ENCODE peak calls at places on chromosomes 13 and 19, in five cellular contexts. B is AG09319, U is H9, W is heart right ventricle, D is colonic mucosa. L is an unnamed sample.

GRCh38 chr19:7811989-7812388 is 18.0 kb upstream of the EVI5L start:
- DNase-seq in U (no peak), D (no peak), B (no peak), W (no peak), L (no peak)

GRCh38 chr19:47680858-47681332 is 32.3 kb upstream of the EHD2 start:
- DNase-seq in D (no peak), U (no peak), B (no peak), W (no peak), L (no peak)

GRCh38 chr13:82833928-82834327 is 1048.3 kb downstream of the SLITRK1 start:
- DNase-seq in D (no peak), U (no peak), W (no peak), B (no peak), L (no peak)

GRCh38 chr19:4390862-4391693 is 9.3 kb downstream of the SH3GL1 start:
- DNase-seq in U (no peak), B (no peak), W (no peak), D (no peak), L (no peak)

GRCh38 chr13:33276581-33276980 is 9.0 kb downstream of the STARD13 start:
- DNase-seq in U (no peak), W (no peak), B (no peak), D (no peak), L (no peak)

GRCh38 chr13:41780736-41781708 is 179.9 kb downstream of the VWA8 start:
- DNase-seq in D (no peak), B (peak; percentile 55), W (no peak), U (no peak), L (no peak)

GRCh38 chr19:45114116-45114515 is 21.1 kb downstream of the PPP1R37 start:
- DNase-seq in D (no peak), W (no peak), B (no peak), U (no peak), L (no peak)

GRCh38 chr13:26220575-26220974 is 1.5 kb downstream of the RNF6 start:
- DNase-seq in B (no peak), U (no peak), W (no peak), D (no peak), L (no peak)

GRCh38 chr13:52980695-52981094 is 47.9 kb upstream of the OLFM4 start:
- DNase-seq in B (no peak), U (no peak), W (no peak), D (no peak), L (no peak)

GRCh38 chr19:34644991-34645461 is 31.9 kb downstream of the SCGB2B2 start:
- DNase-seq in W (no peak), U (no peak), B (no peak), D (no peak), L (no peak)

GRCh38 chr19:35115538-35115951 is at the start of gene FXYD3:
- DNase-seq in U (no peak), W (no peak), D (peak; percentile 88), B (no peak), L (no peak)

GRCh38 chr19:12872941-12873890 is 8.0 kb downstream of the DNASE2 start:
- DNase-seq in U (peak; percentile 84), D (peak; percentile 79), W (no peak), B (no peak), L (no peak)

GRCh38 chr19:4633140-4633967 is 6.0 kb upstream of the TNFAIP8L1 start:
- DNase-seq in U (peak; percentile 88), B (no peak), W (peak; percentile 61), D (peak; percentile 69), L (no peak)

GRCh38 chr13:109497917-109498316 is 288.5 kb downstream of the IRS2 start:
- DNase-seq in W (no peak), U (no peak), B (no peak), D (no peak), L (no peak)

GRCh38 chr19:35306473-35307246 is 14.7 kb downstream of the MAG start:
- DNase-seq in W (no peak), D (no peak), B (no peak), U (peak; percentile 66), L (no peak)

GRCh38 chr13:112972867-112973576 is 4.0 kb downstream of the MCF2L start:
- DNase-seq in W (no peak), B (no peak), U (no peak), D (no peak), L (no peak)

GRCh38 chr19:35856001-35856400 is 710 bp upstream of the KIRREL2 start:
- DNase-seq in D (no peak), U (peak; percentile 54), W (no peak), B (no peak), L (no peak)

GRCh38 chr13:57137631-57138030 is 3.1 kb upstream of the PRR20A start:
- DNase-seq in D (no peak), U (no peak), B (no peak), W (no peak), L (no peak)

GRCh38 chr13:37495046-37495445 is 103.5 kb downstream of the POSTN start:
- DNase-seq in D (no peak), U (no peak), B (no peak), W (no peak), L (no peak)

GRCh38 chr13:113322890-113323651 is 26.0 kb downstream of the LAMP1 start:
- DNase-seq in B (no peak), W (no peak), U (no peak), D (no peak), L (no peak)

GRCh38 chr13:32537580-32538233 is 888 bp downstream of the N4BP2L2 start:
- DNase-seq in W (peak; percentile 37), D (peak; percentile 42), B (no peak), U (peak; percentile 29), L (no peak)

GRCh38 chr19:11324079-11324661 is 15.3 kb downstream of the RAB3D start:
- DNase-seq in U (no peak), B (peak; percentile 94), W (peak; percentile 63), D (peak; percentile 88), L (peak; percentile 71)

GRCh38 chr13:40063278-40063698 is 407.8 kb downstream of the COG6 start:
- DNase-seq in U (no peak), W (no peak), D (no peak), B (no peak), L (no peak)

GRCh38 chr19:11479470-11480080 is 1.3 kb downstream of the ELAVL3 start:
- DNase-seq in D (peak; percentile 66), U (peak; percentile 92), B (no peak), W (peak; percentile 38), L (no peak)

GRCh38 chr13:114142640-114143490 is 10.4 kb upstream of the RASA3 start:
- DNase-seq in B (no peak), U (no peak), D (peak; percentile 69), W (no peak), L (no peak)

GRCh38 chr19:18093439-18094161 is 4.0 kb upstream of the MAST3 start:
- DNase-seq in W (no peak), D (no peak), U (peak; percentile 65), B (no peak), L (no peak)

GRCh38 chr19:17357724-17358123 is 19.4 kb downstream of the PLVAP start:
- DNase-seq in U (no peak), B (no peak), D (no peak), W (no peak), L (no peak)

GRCh38 chr19:18290250-18291018 is 9.0 kb upstream of the JUND start:
- DNase-seq in D (no peak), U (no peak), B (no peak), W (no peak), L (no peak)

DNA sequence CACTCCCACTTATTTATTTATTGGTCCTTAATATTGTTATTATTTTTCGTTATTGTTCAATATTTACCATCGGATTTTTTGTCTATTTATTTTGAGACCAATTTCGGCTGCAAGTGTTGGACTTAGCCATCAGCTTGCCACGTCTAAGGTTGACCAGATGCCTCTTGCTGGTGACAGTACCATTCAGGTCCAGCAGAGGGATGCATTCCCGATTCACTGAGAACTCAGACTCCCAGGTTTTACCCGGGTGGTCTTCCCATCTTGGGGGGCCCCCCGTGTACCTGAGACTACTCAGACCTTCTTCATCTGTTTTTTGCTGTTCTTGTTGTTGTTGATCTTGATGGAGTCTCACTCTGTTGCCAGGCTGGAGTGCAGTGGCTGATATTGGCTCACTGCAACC is 1435.2 kb downstream of the UQCRFS1 start:
- DNase-seq in B (no peak), D (no peak), U (peak; percentile 24), W (no peak), L (peak; percentile 25)
- TF ChIP-seq CTCF in B (no peak), D (no peak), U (peak; percentile 46), W (no peak), L (peak; percentile 55)

DNA sequence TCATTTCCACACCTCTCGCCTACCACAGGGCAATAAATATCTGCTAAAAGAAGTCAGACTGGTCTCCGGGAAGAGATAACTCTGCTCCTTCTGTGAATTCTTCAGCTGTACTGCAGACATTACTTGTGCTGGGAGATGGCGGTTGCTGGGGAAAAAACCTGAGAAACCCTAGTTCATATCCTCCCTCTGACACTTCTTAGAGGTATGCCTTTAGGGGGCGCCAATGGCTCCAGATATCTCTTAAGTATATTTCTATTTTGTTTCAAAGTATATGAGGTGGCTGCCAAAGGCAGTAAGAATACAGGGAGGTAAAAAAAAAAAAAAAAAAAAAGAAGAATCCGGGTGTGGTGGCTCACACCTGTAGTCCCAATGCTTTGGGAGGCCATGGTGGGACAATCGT is 175.2 kb downstream of the PAN3 start:
- DNase-seq in W (no peak), D (no peak), U (no peak), B (no peak), L (no peak)
- TF ChIP-seq CTCF in W (peak; percentile 22), D (no peak), U (peak; percentile 66), B (peak; percentile 40), L (peak; percentile 47)

GRCh38 chr13:87255394-87255793 is 415.8 kb upstream of the SLITRK5 start:
- DNase-seq in D (no peak), U (no peak), B (no peak), W (no peak), L (no peak)

DNA sequence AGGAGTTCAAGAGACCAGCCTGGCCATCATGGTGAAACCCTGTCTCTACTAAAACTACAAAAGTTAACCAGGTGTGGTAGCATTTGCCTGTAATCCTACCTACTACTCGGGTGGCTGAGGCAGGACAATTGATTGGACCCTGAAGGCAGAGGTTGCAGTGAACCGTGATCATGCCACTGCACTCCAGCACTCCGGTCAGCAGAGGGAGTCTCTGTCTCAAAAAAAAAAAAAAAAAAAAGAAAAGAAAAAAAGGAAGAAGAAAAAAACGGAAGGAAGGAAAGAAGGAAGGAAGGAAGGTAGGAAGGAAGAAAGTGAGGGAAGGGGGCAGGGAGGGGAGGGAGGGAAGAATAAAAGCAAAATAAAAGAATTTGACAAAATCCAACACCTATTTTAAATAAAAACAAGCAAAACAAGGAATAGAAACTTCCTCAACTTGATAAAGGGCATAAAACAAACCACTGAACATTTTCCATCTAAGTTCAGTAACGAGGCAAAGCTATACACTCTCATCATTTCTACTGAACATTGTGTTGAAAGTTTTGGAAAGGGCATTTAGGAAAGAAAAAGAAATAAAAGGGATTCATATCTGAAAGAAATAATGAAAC is 411.6 kb upstream of the SLITRK5 start:
- DNase-seq in U (peak; percentile 76), B (no peak), W (no peak), D (no peak), L (no peak)
- TF ChIP-seq CTCF in U (peak; percentile 66), B (peak; percentile 10), W (peak; percentile 17), D (no peak), L (peak; percentile 65)

GRCh38 chr19:41027273-41027967 is 36.3 kb downstream of the CYP2B6 start:
- DNase-seq in D (no peak), W (no peak), B (no peak), U (no peak), L (no peak)

GRCh38 chr19:41031926-41032325 is 40.8 kb downstream of the CYP2B6 start:
- DNase-seq in U (no peak), W (no peak), B (no peak), D (no peak), L (no peak)

GRCh38 chr19:41025871-41026270 is 34.8 kb downstream of the CYP2B6 start:
- DNase-seq in W (no peak), B (no peak), D (no peak), U (peak; percentile 64), L (no peak)

GRCh38 chr19:41029524-41030432 is 38.7 kb downstream of the CYP2B6 start:
- DNase-seq in D (no peak), W (no peak), U (no peak), B (no peak), L (no peak)

GRCh38 chr19:41030651-41031050 is 39.6 kb downstream of the CYP2B6 start:
- DNase-seq in D (no peak), W (no peak), B (no peak), U (no peak), L (no peak)
- TF ChIP-seq CTCF in D (no peak), W (no peak), B (no peak), U (peak; percentile 43), L (no peak)

L was measured in type B pancreatic cell.